ENCODE peak calls at places on chromosome 20, in nine cellular contexts. One of them, this sample, is unnamed.

GRCh38 chr20:16407251-16408067 is 165.8 kb downstream of the KIF16B start:
- DNase-seq in Peyer's patch: no peak
- DNase-seq in IMR-90: peak
- DNase-seq in RWPE1: no peak
- DNase-seq in MM.1S: no peak
- DNase-seq in lung: no peak
- DNase-seq in AG10803: no peak
- DNase-seq in HFF-Myc: no peak
- DNase-seq in cardiac fibroblast: no peak
- DNase-seq in this sample: no peak

GRCh38 chr20:7123457-7123856 is 356.0 kb downstream of the BMP2 start:
- DNase-seq in lung: no peak
- DNase-seq in IMR-90: no peak
- DNase-seq in MM.1S: no peak
- DNase-seq in cardiac fibroblast: no peak
- DNase-seq in Peyer's patch: no peak
- DNase-seq in AG10803: no peak
- DNase-seq in RWPE1: no peak
- DNase-seq in HFF-Myc: no peak
- DNase-seq in this sample: no peak

GRCh38 chr20:63011798-63012197 is 5.0 kb upstream of the BHLHE23 start:
- DNase-seq in AG10803: no peak
- DNase-seq in Peyer's patch: no peak
- DNase-seq in HFF-Myc: no peak
- DNase-seq in cardiac fibroblast: no peak
- DNase-seq in lung: no peak
- DNase-seq in MM.1S: no peak
- DNase-seq in RWPE1: no peak
- DNase-seq in IMR-90: no peak
- DNase-seq in this sample: no peak

GRCh38 chr20:62931464-62931863 is 5.2 kb upstream of the DIDO1 start:
- DNase-seq in lung: no peak
- DNase-seq in MM.1S: no peak
- DNase-seq in Peyer's patch: no peak
- DNase-seq in AG10803: no peak
- DNase-seq in cardiac fibroblast: no peak
- DNase-seq in IMR-90: no peak
- DNase-seq in RWPE1: no peak
- DNase-seq in HFF-Myc: no peak
- DNase-seq in this sample: no peak

GRCh38 chr20:60006261-60006660 is 48.0 kb downstream of the CDH26 start:
- DNase-seq in RWPE1: no peak
- DNase-seq in cardiac fibroblast: no peak
- DNase-seq in Peyer's patch: no peak
- DNase-seq in HFF-Myc: no peak
- DNase-seq in lung: no peak
- DNase-seq in MM.1S: no peak
- DNase-seq in AG10803: no peak
- DNase-seq in IMR-90: no peak
- DNase-seq in this sample: no peak

GRCh38 chr20:54267510-54268003 is 59.7 kb downstream of the PFDN4 start:
- DNase-seq in lung: peak
- DNase-seq in HFF-Myc: no peak
- DNase-seq in IMR-90: peak
- DNase-seq in Peyer's patch: no peak
- DNase-seq in cardiac fibroblast: peak
- DNase-seq in MM.1S: no peak
- DNase-seq in RWPE1: peak
- DNase-seq in AG10803: peak
- DNase-seq in this sample: no peak

GRCh38 chr20:25499031-25499430 is 86.3 kb downstream of the NINL start:
- DNase-seq in MM.1S: no peak
- DNase-seq in RWPE1: no peak
- DNase-seq in IMR-90: no peak
- DNase-seq in HFF-Myc: no peak
- DNase-seq in AG10803: no peak
- DNase-seq in cardiac fibroblast: no peak
- DNase-seq in lung: no peak
- DNase-seq in Peyer's patch: no peak
- DNase-seq in this sample: no peak

GRCh38 chr20:59645761-59646171 is 41.4 kb downstream of the PHACTR3 start:
- DNase-seq in HFF-Myc: no peak
- DNase-seq in lung: peak
- DNase-seq in cardiac fibroblast: no peak
- DNase-seq in MM.1S: no peak
- DNase-seq in Peyer's patch: no peak
- DNase-seq in RWPE1: no peak
- DNase-seq in AG10803: peak
- DNase-seq in IMR-90: no peak
- DNase-seq in this sample: no peak

GRCh38 chr20:35716330-35716729 is 17.1 kb downstream of the ROMO1 start:
- DNase-seq in Peyer's patch: no peak
- DNase-seq in AG10803: no peak
- DNase-seq in HFF-Myc: no peak
- DNase-seq in IMR-90: no peak
- DNase-seq in MM.1S: no peak
- DNase-seq in RWPE1: no peak
- DNase-seq in cardiac fibroblast: no peak
- DNase-seq in lung: no peak
- DNase-seq in this sample: no peak

GRCh38 chr20:23663180-23663579 is 25.4 kb upstream of the CST3 start:
- DNase-seq in lung: no peak
- DNase-seq in HFF-Myc: no peak
- DNase-seq in cardiac fibroblast: peak
- DNase-seq in Peyer's patch: no peak
- DNase-seq in IMR-90: no peak
- DNase-seq in RWPE1: no peak
- DNase-seq in MM.1S: no peak
- DNase-seq in AG10803: no peak
- DNase-seq in this sample: no peak

GRCh38 chr20:58822748-58823730 is 27.7 kb downstream of the GNAS-AS1 start:
- DNase-seq in IMR-90: no peak
- DNase-seq in lung: no peak
- DNase-seq in AG10803: no peak
- DNase-seq in HFF-Myc: no peak
- DNase-seq in RWPE1: no peak
- DNase-seq in cardiac fibroblast: no peak
- DNase-seq in Peyer's patch: peak
- DNase-seq in MM.1S: no peak
- DNase-seq in this sample: no peak

GRCh38 chr20:25238319-25239037 is 9.4 kb upstream of the PYGB start:
- DNase-seq in lung: no peak
- DNase-seq in AG10803: peak
- DNase-seq in cardiac fibroblast: peak
- DNase-seq in RWPE1: peak
- DNase-seq in HFF-Myc: no peak
- DNase-seq in IMR-90: peak
- DNase-seq in MM.1S: no peak
- DNase-seq in Peyer's patch: no peak
- DNase-seq in this sample: peak

GRCh38 chr20:34220581-34220980 is 20.6 kb upstream of the ASIP start:
- DNase-seq in HFF-Myc: peak
- DNase-seq in Peyer's patch: no peak
- DNase-seq in cardiac fibroblast: peak
- DNase-seq in RWPE1: peak
- DNase-seq in lung: no peak
- DNase-seq in MM.1S: no peak
- DNase-seq in AG10803: peak
- DNase-seq in IMR-90: peak
- DNase-seq in this sample: peak

DNA sequence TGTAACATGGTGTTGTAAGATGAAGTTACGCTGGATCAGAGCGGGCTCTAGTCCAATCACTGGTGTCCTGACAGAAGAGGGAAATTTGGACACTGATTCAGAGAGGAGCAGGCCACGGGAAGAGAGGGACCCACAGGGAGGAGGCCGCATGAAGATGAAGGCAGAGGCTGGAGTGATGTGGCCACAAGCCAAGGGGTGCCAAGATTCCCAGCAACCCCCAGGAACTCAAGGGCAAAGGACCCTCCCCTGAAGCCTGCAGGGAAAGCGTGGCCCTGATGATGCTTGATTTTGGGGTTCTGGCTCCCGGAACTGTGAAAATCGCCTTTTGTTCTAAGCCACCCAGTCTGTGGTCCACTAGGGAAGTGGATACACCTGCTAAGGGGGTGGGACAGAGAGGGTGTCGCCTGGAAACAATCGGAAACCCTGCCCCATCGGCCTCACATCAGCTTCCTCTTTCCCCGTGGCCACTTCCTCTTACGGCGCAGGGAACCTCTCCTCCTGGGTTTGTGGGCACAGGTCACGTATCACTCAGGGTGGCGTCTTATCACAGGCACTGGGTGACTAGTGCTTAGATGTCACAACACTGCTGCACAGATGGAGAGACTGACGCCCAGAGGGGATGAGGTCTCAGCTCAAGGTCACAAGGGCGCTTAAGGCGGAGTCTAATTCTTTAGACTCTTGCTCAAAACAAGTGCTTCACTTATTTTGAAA is 58.0 kb downstream of the SULF2 start:
- DNase-seq in RWPE1: no peak
- DNase-seq in lung: peak
- DNase-seq in AG10803: no peak
- DNase-seq in IMR-90: no peak
- DNase-seq in cardiac fibroblast: no peak
- DNase-seq in MM.1S: peak
- DNase-seq in Peyer's patch: no peak
- DNase-seq in HFF-Myc: no peak
- DNase-seq in this sample: no peak
- TF ChIP-seq CTCF in RWPE1: no peak
- TF ChIP-seq CTCF in lung: no peak
- TF ChIP-seq CTCF in AG10803: no peak
- TF ChIP-seq CTCF in IMR-90: no peak
- TF ChIP-seq CTCF in cardiac fibroblast: no peak
- TF ChIP-seq CTCF in MM.1S: no peak
- TF ChIP-seq CTCF in Peyer's patch: no peak
- TF ChIP-seq CTCF in HFF-Myc: no peak
- TF ChIP-seq CTCF in this sample: no peak

DNA sequence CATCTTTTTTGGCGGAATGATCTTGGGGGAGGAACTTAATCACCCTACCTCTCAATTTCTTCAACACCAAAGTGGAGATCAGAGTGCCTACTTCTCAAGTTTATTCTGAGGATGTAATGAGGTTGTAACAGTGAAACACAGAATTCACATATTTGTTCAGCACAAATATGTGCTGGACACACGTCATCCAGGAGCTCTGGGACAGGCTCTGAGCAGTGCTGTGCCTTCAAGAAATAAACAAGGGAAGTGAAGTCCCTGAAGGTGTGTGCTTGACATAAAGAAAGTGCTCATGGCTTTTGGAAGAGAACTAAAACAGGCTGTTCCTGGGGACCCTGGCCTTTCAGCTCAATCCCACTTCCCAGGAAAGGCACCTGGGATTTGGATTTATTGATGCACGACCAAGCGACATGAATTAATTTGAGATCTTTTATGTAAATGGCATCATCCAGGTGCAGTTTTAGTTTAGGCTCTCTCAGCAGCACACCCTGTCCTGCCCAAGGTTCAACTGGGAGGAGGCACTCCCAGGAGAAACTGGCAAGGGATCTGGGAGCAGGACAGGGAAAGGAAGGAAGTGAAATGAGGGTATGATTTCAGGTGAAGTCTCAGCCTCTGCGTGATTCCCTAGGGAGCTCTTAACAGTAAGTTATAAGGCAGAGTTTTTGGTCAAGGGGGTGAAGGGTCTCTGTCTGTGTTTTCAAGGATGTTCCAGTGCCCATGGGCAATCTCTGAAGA is 211.0 kb downstream of the FOXA2 start:
- DNase-seq in Peyer's patch: no peak
- DNase-seq in cardiac fibroblast: no peak
- DNase-seq in MM.1S: no peak
- DNase-seq in HFF-Myc: no peak
- DNase-seq in lung: no peak
- DNase-seq in AG10803: no peak
- DNase-seq in RWPE1: no peak
- DNase-seq in IMR-90: no peak
- DNase-seq in this sample: no peak
- TF ChIP-seq CTCF in Peyer's patch: no peak
- TF ChIP-seq CTCF in cardiac fibroblast: no peak
- TF ChIP-seq CTCF in MM.1S: no peak
- TF ChIP-seq CTCF in HFF-Myc: no peak
- TF ChIP-seq CTCF in lung: no peak
- TF ChIP-seq CTCF in AG10803: no peak
- TF ChIP-seq CTCF in RWPE1: no peak
- TF ChIP-seq CTCF in IMR-90: no peak
- TF ChIP-seq CTCF in this sample: no peak

DNA sequence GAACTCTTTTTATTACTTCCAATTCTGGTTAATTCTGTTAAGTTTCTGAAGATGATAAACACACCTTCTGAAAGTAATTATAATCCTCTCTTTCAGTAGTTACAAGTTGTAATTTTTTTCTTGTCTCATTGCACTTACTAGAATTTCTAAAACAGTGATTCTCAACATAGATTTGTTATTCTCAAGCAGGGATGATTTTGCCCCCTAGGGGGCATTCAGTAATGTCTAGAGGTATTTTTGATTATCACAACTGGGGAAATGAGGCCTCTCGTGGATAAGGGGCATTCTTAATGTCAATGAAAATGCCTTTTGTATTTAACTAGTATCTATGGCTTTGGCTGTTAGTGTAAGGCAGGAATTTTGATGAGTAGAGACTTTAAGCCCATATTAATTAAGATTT is 39.4 kb upstream of the MAFB start:
- DNase-seq in Peyer's patch: no peak
- DNase-seq in HFF-Myc: no peak
- DNase-seq in MM.1S: no peak
- DNase-seq in RWPE1: no peak
- DNase-seq in lung: no peak
- DNase-seq in cardiac fibroblast: peak
- DNase-seq in AG10803: no peak
- DNase-seq in IMR-90: no peak
- DNase-seq in this sample: no peak
- TF ChIP-seq CTCF in Peyer's patch: no peak
- TF ChIP-seq CTCF in HFF-Myc: no peak
- TF ChIP-seq CTCF in MM.1S: peak
- TF ChIP-seq CTCF in RWPE1: peak
- TF ChIP-seq CTCF in lung: no peak
- TF ChIP-seq CTCF in cardiac fibroblast: no peak
- TF ChIP-seq CTCF in AG10803: no peak
- TF ChIP-seq CTCF in IMR-90: peak
- TF ChIP-seq CTCF in this sample: peak

DNA sequence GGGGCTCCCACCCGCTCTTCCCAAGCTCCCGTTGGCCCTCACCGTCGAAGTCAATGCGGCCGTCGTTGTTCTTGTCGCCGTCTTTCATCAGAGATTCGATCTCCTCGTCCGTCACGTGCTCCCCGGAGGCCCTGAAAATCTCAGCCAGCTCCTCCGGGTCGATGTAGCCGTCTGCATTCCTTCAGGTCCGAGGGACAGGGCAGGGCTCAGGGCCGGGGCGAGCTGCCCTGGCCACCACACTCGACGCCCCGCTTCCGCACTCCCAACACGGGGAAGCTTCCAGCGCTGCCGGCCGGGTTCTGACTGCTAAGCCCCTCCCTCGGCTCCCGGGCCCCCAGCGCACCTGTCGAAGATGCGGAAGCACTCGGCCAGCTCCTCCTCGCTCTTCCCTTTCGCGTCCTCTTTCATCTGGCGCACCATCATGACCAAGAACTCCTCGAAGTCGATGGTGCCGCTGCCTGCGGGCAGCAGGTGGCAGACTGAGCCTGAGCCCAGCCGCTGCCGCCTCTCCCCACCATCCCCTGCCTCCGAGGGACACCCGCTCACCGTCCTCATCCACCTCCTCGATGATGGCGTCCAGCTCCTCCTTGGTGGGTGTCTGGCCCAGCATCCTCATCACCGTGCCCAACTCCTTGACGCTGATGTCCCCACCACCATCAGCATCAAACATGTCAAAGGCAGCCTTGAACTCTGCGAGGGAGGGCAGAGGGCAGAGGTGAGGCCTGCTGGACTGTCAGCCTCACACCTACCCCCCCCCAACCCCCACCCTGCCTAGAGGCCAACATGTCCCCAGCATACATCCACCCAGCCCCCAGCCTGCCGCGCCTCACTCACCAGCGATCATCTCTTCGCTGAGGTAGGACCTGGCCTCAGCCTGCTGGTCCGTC is 2.9 kb downstream of the TNNC2 start:
- DNase-seq in lung: no peak
- DNase-seq in RWPE1: peak
- DNase-seq in AG10803: peak
- DNase-seq in MM.1S: no peak
- DNase-seq in IMR-90: no peak
- DNase-seq in HFF-Myc: no peak
- DNase-seq in cardiac fibroblast: peak
- DNase-seq in Peyer's patch: peak
- DNase-seq in this sample: peak
- TF ChIP-seq CTCF in lung: no peak
- TF ChIP-seq CTCF in RWPE1: no peak
- TF ChIP-seq CTCF in AG10803: peak
- TF ChIP-seq CTCF in MM.1S: no peak
- TF ChIP-seq CTCF in IMR-90: peak
- TF ChIP-seq CTCF in HFF-Myc: peak
- TF ChIP-seq CTCF in cardiac fibroblast: peak
- TF ChIP-seq CTCF in Peyer's patch: peak
- TF ChIP-seq CTCF in this sample: peak

This sample was measured in osteoblast.